ENCODE peak calls at places on chromosomes 13 and 19, in six cellular contexts. Q, D, G, W, L and Y are unnamed samples.

GRCh38 chr19:34666958-34667265 is 10.0 kb downstream of the SCGB2B2 start:
- DNase-seq in Q (no peak), D (no peak), G (no peak), W (no peak), L (no peak), Y (no peak)

GRCh38 chr19:2724148-2724557 is 3.0 kb upstream of the DIRAS1 start:
- DNase-seq in Q (no peak), D (no peak), G (no peak), W (no peak), L (no peak), Y (no peak)

GRCh38 chr13:45119469-45119989 is 781 bp upstream of the GTF2F2 start:
- DNase-seq in Q (no peak), D (peak; percentile 33), G (no peak), W (no peak), L (no peak), Y (no peak)

GRCh38 chr13:85995788-85996418 is 196.7 kb upstream of the SLITRK6 start:
- DNase-seq in Q (no peak), D (no peak), G (no peak), W (no peak), L (no peak), Y (no peak)

GRCh38 chr13:50780201-50781015 is 63.1 kb downstream of the DLEU7 start:
- DNase-seq in Q (no peak), D (no peak), G (no peak), W (no peak), L (no peak), Y (no peak)

GRCh38 chr13:66775196-66775595 is 454.9 kb downstream of the PCDH9 start:
- DNase-seq in Q (no peak), D (no peak), G (no peak), W (no peak), L (no peak), Y (no peak)

GRCh38 chr13:113647351-113648217 is 10.4 kb downstream of the ATP4B start:
- DNase-seq in Q (peak; percentile 82), D (peak; percentile 97), G (peak; percentile 76), W (peak; percentile 18), L (peak; percentile 89), Y (no peak)

GRCh38 chr13:113860579-113861432 is 3.1 kb downstream of the GAS6 start:
- DNase-seq in Q (peak; percentile 11), D (peak; percentile 14), G (no peak), W (peak; percentile 62), L (no peak), Y (no peak)

GRCh38 chr19:49691243-49692101 is 556 bp downstream of the CPT1C start:
- DNase-seq in Q (peak; percentile 64), D (no peak), G (peak; percentile 72), W (peak; percentile 90), L (peak; percentile 68), Y (peak; percentile 65)

GRCh38 chr19:1066748-1067340 is at the start of gene ARHGAP45:
- DNase-seq in Q (peak; percentile 48), D (peak; percentile 40), G (peak; percentile 43), W (peak; percentile 54), L (no peak), Y (no peak)

GRCh38 chr19:29326351-29326750 is 113.4 kb upstream of the UQCRFS1 start:
- DNase-seq in Q (no peak), D (no peak), G (no peak), W (no peak), L (no peak), Y (no peak)

GRCh38 chr19:19068659-19069509 is 5.1 kb downstream of the SLC25A42 start:
- DNase-seq in Q (no peak), D (no peak), G (no peak), W (no peak), L (no peak), Y (no peak)

GRCh38 chr19:47473336-47473735 is 1.6 kb upstream of the SLC8A2 start:
- DNase-seq in Q (no peak), D (no peak), G (no peak), W (no peak), L (no peak), Y (no peak)

GRCh38 chr19:12093777-12094176 is 29.2 kb downstream of the ZNF844 start:
- DNase-seq in Q (no peak), D (no peak), G (no peak), W (no peak), L (no peak), Y (no peak)

GRCh38 chr19:54158812-54159351 is 639 bp downstream of the LENG1 start:
- DNase-seq in Q (peak; percentile 36), D (no peak), G (no peak), W (no peak), L (no peak), Y (no peak)

GRCh38 chr13:31394491-31394890 is 194.7 kb downstream of the B3GLCT start:
- DNase-seq in Q (no peak), D (no peak), G (no peak), W (no peak), L (no peak), Y (no peak)

GRCh38 chr19:36378625-36379509 is at the start of gene ZFP14:
- DNase-seq in Q (peak; percentile 87), D (peak; percentile 95), G (peak; percentile 94), W (peak; percentile 96), L (peak; percentile 93), Y (peak; percentile 92)
- TF ChIP-seq CTCF in Q (peak; percentile 37), D (peak; percentile 16), G (no peak), W (peak; percentile 39), L (no peak), Y (no peak)

DNA sequence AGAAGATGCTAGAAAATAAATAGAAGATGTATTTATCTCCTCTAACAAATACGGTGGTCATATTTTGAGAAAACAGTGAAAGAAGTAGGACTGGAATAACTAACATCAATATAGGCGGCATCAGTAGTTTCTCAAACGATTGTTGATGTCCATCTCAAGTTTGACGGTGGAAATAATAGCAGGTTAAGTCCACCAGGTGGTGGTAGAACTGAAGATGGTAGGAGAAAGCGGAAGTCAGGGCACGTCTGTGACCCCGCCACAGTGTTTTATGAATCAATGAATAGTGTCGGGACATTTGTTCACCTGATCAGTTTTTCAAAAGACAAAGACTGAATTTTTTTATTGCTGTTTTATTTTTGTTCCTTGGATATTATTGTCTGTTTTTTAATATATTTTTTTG is 706.4 kb upstream of the SLC10A2 start:
- DNase-seq in Q (peak; percentile 30), D (no peak), G (no peak), W (peak; percentile 44), L (no peak), Y (no peak)
- TF ChIP-seq CTCF in Q (peak; percentile 49), D (no peak), G (no peak), W (peak; percentile 57), L (no peak), Y (peak; percentile 49)

GRCh38 chr13:28743045-28743444 is 24.3 kb upstream of the SLC46A3 start:
- DNase-seq in Q (no peak), D (no peak), G (no peak), W (no peak), L (no peak), Y (no peak)
- TF ChIP-seq CTCF in Q (no peak), D (no peak), G (no peak), W (no peak), L (no peak), Y (no peak)

DNA sequence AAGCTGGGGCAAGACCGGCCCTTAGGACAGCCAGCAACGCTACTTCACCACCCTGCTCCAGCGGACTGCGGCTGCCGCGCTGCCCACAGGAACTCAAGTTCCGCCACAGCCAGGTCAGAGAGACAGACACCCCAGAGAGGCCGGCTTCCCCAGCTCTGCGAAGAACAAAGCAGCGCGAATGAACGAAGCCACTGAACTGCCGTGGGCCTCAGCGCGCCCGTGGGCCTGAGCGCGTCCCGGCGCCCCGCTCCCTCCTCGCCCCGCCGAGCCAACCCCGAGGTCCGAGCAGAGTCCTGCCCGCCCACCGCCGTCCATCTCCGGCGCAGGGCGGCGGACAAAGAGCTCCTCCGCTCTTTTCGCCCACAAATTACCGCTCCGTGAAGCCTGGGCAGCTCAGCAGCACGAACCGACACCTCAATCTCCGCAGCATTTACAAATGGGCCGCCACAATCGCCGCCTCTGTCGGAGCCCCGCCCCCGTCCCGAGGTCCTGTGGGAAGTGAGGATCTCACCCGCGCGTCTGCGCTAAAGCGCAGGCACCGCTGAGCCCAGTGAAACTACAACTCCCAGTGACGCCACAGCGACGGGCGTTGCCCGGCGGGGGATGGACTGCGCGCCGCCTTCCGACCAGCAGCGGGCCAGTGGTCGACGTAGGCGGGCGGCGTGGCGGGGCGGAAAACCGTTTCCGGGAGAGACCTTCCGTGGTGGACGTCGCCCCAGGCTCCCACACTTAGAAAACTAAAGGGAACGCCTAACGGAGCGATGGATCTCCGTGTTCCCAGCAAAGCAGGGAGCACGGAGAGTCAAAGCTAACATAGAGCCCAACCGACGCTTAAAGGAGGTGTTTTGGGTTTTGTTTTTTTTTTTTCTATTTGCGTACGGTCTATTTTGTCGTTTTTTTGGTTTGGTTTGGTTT is 158.7 kb downstream of the RNF17 start:
- DNase-seq in Q (peak; percentile 97), D (peak; percentile 97), G (peak; percentile 98), W (peak; percentile 100), L (peak; percentile 98), Y (peak; percentile 96)
- TF ChIP-seq CTCF in Q (no peak), D (no peak), G (peak; percentile 7), W (peak; percentile 14), L (peak; percentile 40), Y (no peak)

GRCh38 chr13:98223741-98224140 is 46.7 kb upstream of the RNF113B start:
- DNase-seq in Q (no peak), D (no peak), G (no peak), W (no peak), L (no peak), Y (no peak)

GRCh38 chr13:98226520-98226919 is 49.5 kb upstream of the RNF113B start:
- DNase-seq in Q (no peak), D (no peak), G (no peak), W (no peak), L (no peak), Y (no peak)

GRCh38 chr13:98224557-98224956 is 47.5 kb upstream of the RNF113B start:
- DNase-seq in Q (no peak), D (no peak), G (no peak), W (no peak), L (no peak), Y (no peak)

GRCh38 chr13:98222816-98223215 is 45.7 kb upstream of the RNF113B start:
- DNase-seq in Q (no peak), D (no peak), G (no peak), W (no peak), L (no peak), Y (no peak)

DNA sequence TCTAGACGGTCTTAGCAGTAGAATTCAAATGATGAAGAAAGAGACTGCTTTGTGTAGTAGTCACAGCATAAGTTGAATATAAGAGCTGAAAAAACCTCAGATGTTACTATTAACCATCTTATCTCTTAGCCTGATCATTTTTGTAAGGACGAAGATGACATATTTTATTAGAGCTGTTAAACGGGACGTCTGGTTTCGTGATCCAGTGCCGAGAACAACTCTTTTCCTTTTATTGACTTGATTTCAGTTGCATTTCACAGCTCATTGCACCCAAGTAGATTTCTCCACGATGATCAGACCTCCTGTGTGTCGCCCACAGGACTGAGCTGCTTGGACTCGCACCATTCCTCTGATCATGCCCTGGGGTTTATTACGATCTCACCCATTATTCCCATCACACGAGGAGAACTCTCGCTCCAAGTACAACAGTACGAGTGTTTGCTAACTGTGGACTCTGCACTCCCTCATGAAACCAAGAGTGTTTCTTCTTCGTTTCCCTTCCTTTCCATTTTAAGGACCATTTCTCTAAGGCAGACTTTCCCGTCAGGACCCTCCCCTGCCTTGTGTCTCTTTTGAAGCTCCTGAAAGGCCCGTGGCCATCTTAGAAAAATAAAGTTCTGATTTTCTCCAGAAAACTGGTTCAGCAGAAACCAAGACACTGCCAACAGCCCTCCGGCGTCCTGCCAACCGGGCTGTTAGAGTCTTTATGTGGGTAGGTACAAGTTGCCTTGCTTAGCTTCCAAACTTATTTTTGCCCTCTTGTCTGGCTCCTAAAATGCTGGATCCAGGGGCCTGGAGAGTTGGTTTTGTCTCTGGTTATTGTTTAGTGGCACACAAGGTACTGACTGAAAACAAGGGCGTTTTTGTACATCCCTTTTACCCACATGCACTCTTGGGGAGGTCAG is 48.2 kb upstream of the RNF113B start:
- DNase-seq in Q (no peak), D (no peak), G (no peak), W (no peak), L (no peak), Y (no peak)
- TF ChIP-seq CTCF in Q (no peak), D (no peak), G (no peak), W (no peak), L (no peak), Y (no peak)